ENCODE peak calls at places on chromosome 15, in eight cellular contexts. U is HS-5; C is T-helper 2 cell; Y is NCI-H1092 treated with DMSO at 0.1 percent for 48 hours; W is left ventricle myocardium superior; K is stimulated activated CD8-positive, alpha-beta memory T cell treated with anti-CD3 and anti-CD28 coated beads, Interleukin-4, amount 100 ng/mL, for 48 hours; L is HFFc6; M is HEK293T. S is an unnamed sample.

GRCh38 chr15:79016527-79017170 is 71.8 kb upstream of the CTSH start:
- DNase-seq in C (no peak), Y (no peak), U (no peak), L (no peak), W (no peak), K (no peak), M (no peak), S (no peak)

GRCh38 chr15:76169792-76170425 is 110.1 kb downstream of the TMEM266 start:
- DNase-seq in M (no peak), C (no peak), U (no peak), W (peak), L (no peak), Y (no peak), K (no peak), S (no peak)

GRCh38 chr15:55914446-55914845 is 79.0 kb downstream of the NEDD4 start:
- DNase-seq in U (no peak), C (no peak), L (no peak), W (no peak), M (no peak), K (no peak), Y (no peak), S (no peak)

GRCh38 chr15:68354923-68355322 is 77.0 kb downstream of the ITGA11 start:
- DNase-seq in L (peak), W (no peak), U (peak), K (no peak), M (no peak), Y (no peak), C (no peak), S (no peak)

GRCh38 chr15:32877620-32878019 is 159.8 kb downstream of the GREM1 start:
- DNase-seq in U (no peak), L (peak), C (no peak), K (no peak), Y (no peak), W (no peak), M (no peak), S (no peak)

GRCh38 chr15:82137261-82137660 is 91.4 kb upstream of the MEX3B start:
- DNase-seq in W (no peak), K (no peak), U (no peak), M (no peak), Y (no peak), L (no peak), C (no peak), S (no peak)

GRCh38 chr15:101039461-101039860 is 120.3 kb downstream of the LRRK1 start:
- DNase-seq in Y (no peak), L (no peak), K (no peak), U (no peak), C (no peak), M (no peak), W (no peak), S (no peak)

GRCh38 chr15:70605606-70606410 is 157.6 kb downstream of the UACA start:
- DNase-seq in M (no peak), U (no peak), L (peak), K (no peak), W (peak), C (no peak), Y (peak), S (no peak)